ENCODE peak calls at places on chromosome 11, in eight cellular contexts. R is stomach; F is A549; X is stimulated activated naive CD4-positive, alpha-beta T cell; K is cardiac fibroblast; Z is T follicular helper cell; P is GM03348; L is glutamatergic neuron. E is an unnamed sample.

GRCh38 chr11:61132646-61133045 is 28.6 kb downstream of the VPS37C start:
- DNase-seq in P (no peak), F (no peak), Z (no peak), R (no peak), L (peak; percentile 17), X (no peak), K (no peak), E (no peak)

GRCh38 chr11:108880510-108880909 is 215.6 kb downstream of the DDX10 start:
- DNase-seq in X (no peak), K (no peak), Z (no peak), L (no peak), R (no peak), F (no peak), P (no peak), E (no peak)

GRCh38 chr11:45104006-45104789 is 42.2 kb upstream of the PRDM11 start:
- DNase-seq in P (no peak), R (no peak), F (no peak), L (no peak), X (no peak), K (no peak), Z (no peak), E (no peak)

GRCh38 chr11:2674681-2675131 is 25.1 kb downstream of the KCNQ1OT1 start:
- DNase-seq in R (peak; percentile 27), P (no peak), X (no peak), Z (no peak), L (no peak), F (no peak), K (no peak), E (no peak)

GRCh38 chr11:9617960-9618359 is 44.5 kb downstream of the WEE1 start:
- DNase-seq in L (no peak), P (peak; percentile 84), X (no peak), K (peak; percentile 29), F (peak; percentile 40), Z (no peak), R (no peak), E (no peak)

GRCh38 chr11:2886936-2887335 is 1.4 kb upstream of the CDKN1C start:
- DNase-seq in P (no peak), Z (no peak), K (no peak), F (no peak), R (no peak), X (no peak), L (no peak), E (no peak)

GRCh38 chr11:113519989-113520613 is 44.9 kb upstream of the DRD2 start:
- DNase-seq in P (no peak), F (no peak), Z (no peak), R (no peak), L (no peak), K (no peak), X (no peak), E (no peak)

GRCh38 chr11:134124660-134125451 is 56.0 kb downstream of the JAM3 start:
- DNase-seq in R (peak; percentile 40), Z (peak; percentile 0), P (peak; percentile 59), K (peak; percentile 49), F (no peak), X (peak; percentile 18), L (peak; percentile 81), E (no peak)

GRCh38 chr11:58926251-58926650 is 13.0 kb upstream of the GLYATL1 start:
- DNase-seq in P (no peak), L (no peak), X (no peak), F (no peak), R (no peak), Z (no peak), K (no peak), E (no peak)

GRCh38 chr11:110613526-110613925 is 98.7 kb downstream of the ARHGAP20 start:
- DNase-seq in K (no peak), F (no peak), R (no peak), X (no peak), Z (no peak), P (peak; percentile 13), L (no peak), E (no peak)

GRCh38 chr11:75288846-75289760 is 48.5 kb downstream of the TPBGL start:
- DNase-seq in R (no peak), L (no peak), X (no peak), K (no peak), Z (no peak), P (peak; percentile 66), F (no peak), E (no peak)

GRCh38 chr11:119052163-119052814 is 4.7 kb downstream of the HYOU1 start:
- DNase-seq in R (no peak), K (no peak), L (no peak), F (no peak), P (no peak), X (no peak), Z (no peak), E (no peak)

GRCh38 chr11:128497057-128497957 is 90.1 kb downstream of the ETS1 start:
- DNase-seq in P (peak; percentile 76), X (no peak), F (peak; percentile 86), K (peak; percentile 94), L (no peak), R (no peak), Z (no peak), E (no peak)

GRCh38 chr11:61960532-61960931 is 6.9 kb downstream of the FTH1 start:
- DNase-seq in X (no peak), K (no peak), L (no peak), Z (no peak), F (no peak), R (no peak), P (no peak), E (no peak)

GRCh38 chr11:105151936-105152554 is 12.5 kb upstream of the CARD18 start:
- DNase-seq in F (no peak), Z (no peak), R (no peak), P (no peak), K (peak; percentile 42), L (no peak), X (no peak), E (no peak)

GRCh38 chr11:47394322-47395224 is 13.8 kb upstream of the SLC39A13 start:
- DNase-seq in L (no peak), R (peak; percentile 52), Z (no peak), F (no peak), X (peak; percentile 60), K (peak; percentile 65), P (no peak), E (peak; percentile 38)

GRCh38 chr11:66856496-66857233 is at the start of gene LRFN4:
- DNase-seq in L (peak; percentile 65), K (no peak), Z (peak; percentile 26), X (peak; percentile 62), P (peak; percentile 81), F (peak; percentile 80), R (peak; percentile 61), E (peak; percentile 65)

GRCh38 chr11:93654266-93654665 is 7.2 kb upstream of the CEP295 start:
- DNase-seq in L (no peak), X (no peak), P (no peak), F (no peak), K (no peak), Z (no peak), R (no peak), E (no peak)

GRCh38 chr11:7600205-7600775 is 73.0 kb downstream of the CYB5R2 start:
- DNase-seq in R (peak; percentile 72), F (peak; percentile 83), K (peak; percentile 93), L (no peak), X (no peak), Z (no peak), P (peak; percentile 73), E (no peak)

GRCh38 chr11:132848336-132848735 is 684.0 kb downstream of the OPCML start:
- DNase-seq in K (peak; percentile 26), Z (no peak), R (no peak), L (no peak), F (no peak), P (peak; percentile 68), X (no peak), E (no peak)

GRCh38 chr11:85855341-85855656 is at the start of gene CCDC83:
- DNase-seq in L (no peak), K (no peak), X (no peak), R (no peak), Z (no peak), P (no peak), F (no peak), E (no peak)

GRCh38 chr11:118194835-118195627 is 18.6 kb upstream of the SCN2B start:
- DNase-seq in X (no peak), L (no peak), K (peak; percentile 77), P (peak; percentile 78), F (peak; percentile 68), Z (no peak), R (peak; percentile 94), E (no peak)

GRCh38 chr11:12397953-12398352 is 20.6 kb downstream of the PARVA start:
- DNase-seq in L (no peak), R (no peak), Z (no peak), K (peak; percentile 96), X (no peak), P (peak; percentile 91), F (peak; percentile 50), E (no peak)

GRCh38 chr11:34055218-34056000 is 3.9 kb downstream of the CAPRIN1 start:
- DNase-seq in X (no peak), Z (no peak), K (no peak), R (no peak), F (no peak), P (no peak), L (no peak), E (no peak)

GRCh38 chr11:121770933-121771332 is 318.2 kb upstream of the SORL1-AS1 start:
- DNase-seq in Z (no peak), F (no peak), L (no peak), R (no peak), X (no peak), K (no peak), P (no peak), E (no peak)

GRCh38 chr11:123083623-123084029 is 21.7 kb upstream of the HSPA8 start:
- DNase-seq in F (peak; percentile 88), P (peak; percentile 79), Z (peak; percentile 73), K (peak; percentile 99), L (no peak), R (peak; percentile 76), X (peak; percentile 22), E (peak; percentile 64)

GRCh38 chr11:130625907-130626306 is 177.5 kb downstream of the ADAMTS15 start:
- DNase-seq in Z (no peak), X (no peak), K (no peak), F (no peak), R (no peak), L (no peak), P (no peak), E (no peak)

E was measured in central memory CD4-positive, alpha-beta T cell.